ENCODE peak calls at places on chromosomes 12 and 14, in ten cellular contexts. Y is retina; Z is amygdala; C is NCI-H1092; S is activated naive CD4-positive, alpha-beta T cell; M is ELR; B is T-helper 2 cell; G is stimulated activated CD8-positive, alpha-beta memory T cell treated with anti-CD3 and anti-CD28 coated beads, Interleukin-12 subunit alpha, Interleukin-12 subunit beta, amount 100 ng/mL, for 4 hours; E is CD8-positive, alpha-beta T cell; R is SK-N-SH. J is an unnamed sample.

GRCh38 chr14:101819251-101819990 is 57.9 kb downstream of the PPP2R5C start:
- DNase-seq in C (no peak), Z (no peak), G (peak; percentile 47), B (peak; percentile 50), M (no peak), R (no peak), Y (no peak), S (peak; percentile 32), E (peak; percentile 76), J (no peak)

GRCh38 chr14:75989134-75989533 is 3.6 kb downstream of the IFT43 start:
- DNase-seq in Z (no peak), B (no peak), R (no peak), E (no peak), M (peak; percentile 25), S (no peak), C (no peak), Y (no peak), G (no peak), J (no peak)

GRCh38 chr12:57049047-57049446 is 882 bp downstream of the MYO1A start:
- DNase-seq in S (no peak), C (no peak), M (no peak), E (no peak), B (no peak), R (no peak), Z (no peak), Y (no peak), G (no peak), J (no peak)

GRCh38 chr12:94622475-94622874 is 27.9 kb downstream of the TMCC3 start:
- DNase-seq in E (no peak), Z (no peak), R (peak; percentile 67), G (no peak), S (no peak), C (no peak), M (peak; percentile 56), B (no peak), Y (no peak), J (no peak)

GRCh38 chr14:39843881-39844280 is 411.6 kb upstream of the FBXO33 start:
- DNase-seq in S (no peak), Z (no peak), B (no peak), R (no peak), M (no peak), E (no peak), Y (no peak), C (no peak), G (no peak), J (no peak)

GRCh38 chr12:48185181-48185919 is 1.9 kb downstream of the CCDC184 start:
- DNase-seq in G (no peak), B (no peak), Z (peak; percentile 12), C (no peak), S (no peak), Y (peak; percentile 71), M (peak; percentile 41), E (no peak), R (no peak), J (peak; percentile 42)

GRCh38 chr12:25197608-25198007 is 2.6 kb downstream of the ETFRF1 start:
- DNase-seq in M (no peak), Y (no peak), B (no peak), R (no peak), G (no peak), S (no peak), E (no peak), C (no peak), Z (no peak), J (no peak)

GRCh38 chr12:118061011-118061875 is at the start of gene WSB2:
- DNase-seq in M (peak; percentile 72), Y (peak; percentile 58), R (peak; percentile 88), B (peak; percentile 33), C (peak; percentile 58), G (peak; percentile 58), E (peak; percentile 46), S (peak; percentile 43), Z (peak; percentile 77), J (peak; percentile 69)

J was measured in EL.